ENCODE peak calls at places on chromosomes 4 and X, in four cellular contexts. D, F, C and J are unnamed samples.

GRCh38 chr4:52657630-52658501 is 1.2 kb downstream of the USP46 start:
- DNase-seq in C (peak), D (peak), F (no peak), J (no peak)

GRCh38 chrX:18449271-18449670 is 23.9 kb downstream of the CDKL5 start:
- DNase-seq in C (no peak), D (no peak), F (no peak), J (no peak)

GRCh38 chr4:88441696-88442095 is 15.2 kb upstream of the HERC5 start:
- DNase-seq in F (no peak), C (no peak), D (no peak), J (no peak)

GRCh38 chrX:114058988-114059418 is 524.9 kb upstream of the HTR2C start:
- DNase-seq in F (peak), C (no peak), D (no peak), J (no peak)

GRCh38 chr4:40747436-40747835 is 2.3 kb upstream of the NSUN7 start:
- DNase-seq in D (no peak), C (no peak), F (no peak), J (no peak)

GRCh38 chr4:77434299-77435092 is 171.1 kb upstream of the CXCL13 start:
- DNase-seq in F (no peak), D (peak), C (no peak), J (no peak)

GRCh38 chr4:6893449-6894085 is 16.1 kb upstream of the TBC1D14 start:
- DNase-seq in C (peak), F (peak), D (no peak), J (no peak)

GRCh38 chrX:53223955-53224859 is 800 bp downstream of the KDM5C start:
- DNase-seq in F (peak), C (no peak), D (no peak), J (no peak)

GRCh38 chr4:64384237-64385176 is 24.7 kb downstream of the TECRL start:
- DNase-seq in D (no peak), C (no peak), F (no peak), J (no peak)

GRCh38 chr4:13887010-13887409 is 259.5 kb upstream of the BOD1L1 start:
- DNase-seq in D (no peak), F (no peak), C (no peak), J (no peak)

GRCh38 chrX:124725467-124725866 is 379.1 kb downstream of the SH2D1A start:
- DNase-seq in D (no peak), C (no peak), F (no peak), J (no peak)

GRCh38 chrX:48896611-48897011 is 957 bp downstream of the TIMM17B start:
- DNase-seq in D (no peak), F (no peak), C (no peak), J (no peak)

GRCh38 chrX:151984328-151984727 is 9.9 kb upstream of the GABRE start:
- DNase-seq in F (no peak), D (no peak), C (no peak), J (no peak)

GRCh38 chrX:134457708-134458107 is 2.3 kb upstream of the HPRT1 start:
- DNase-seq in F (no peak), D (no peak), C (no peak), J (no peak)

GRCh38 chr4:24419147-24420034 is 165.0 kb downstream of the DHX15 start:
- DNase-seq in C (peak), D (peak), F (peak), J (no peak)

GRCh38 chrX:107154787-107155620 is 36.4 kb upstream of the RBM41 start:
- DNase-seq in C (no peak), F (no peak), D (no peak), J (no peak)

GRCh38 chrX:136920001-136920400 is 39.5 kb upstream of the RBMX start:
- DNase-seq in F (no peak), D (no peak), C (no peak), J (no peak)

GRCh38 chr4:153611679-153612078 is 72.4 kb upstream of the TLR2 start:
- DNase-seq in F (no peak), C (no peak), D (no peak), J (no peak)

GRCh38 chrX:48531359-48531954 is 8.1 kb upstream of the TBC1D25 start:
- DNase-seq in F (no peak), D (no peak), C (no peak), J (no peak)

GRCh38 chr4:164482788-164483187 is 271.1 kb upstream of the SMIM31 start:
- DNase-seq in D (no peak), C (no peak), F (no peak), J (no peak)

GRCh38 chr4:149113804-149114430 is 671.7 kb upstream of the NR3C2 start:
- DNase-seq in C (no peak), F (no peak), D (no peak), J (no peak)

GRCh38 chr4:4860803-4861591 is 1.5 kb downstream of the MSX1 start:
- DNase-seq in F (no peak), C (no peak), D (no peak), J (no peak)

GRCh38 chr4:73661646-73662119 is 41.4 kb upstream of the RASSF6 start:
- DNase-seq in D (no peak), F (no peak), C (no peak), J (no peak)

GRCh38 chr4:26178874-26179273 is 141.9 kb upstream of the RBPJ start:
- DNase-seq in D (peak), F (peak), C (no peak), J (no peak)

GRCh38 chr4:151912626-151913025 is 151.8 kb upstream of the GATB start:
- DNase-seq in C (no peak), D (no peak), F (no peak), J (peak)

GRCh38 chrX:10884246-10884645 is 226.9 kb upstream of the HCCS start:
- DNase-seq in C (no peak), D (no peak), F (no peak), J (no peak)

GRCh38 chrX:9342581-9343051 is 122.2 kb upstream of the TBL1X start:
- DNase-seq in C (peak), D (peak), F (peak), J (peak)
- TF ChIP-seq EP300 in C (no peak), D (no peak), F (no peak), J (no peak)

DNA sequence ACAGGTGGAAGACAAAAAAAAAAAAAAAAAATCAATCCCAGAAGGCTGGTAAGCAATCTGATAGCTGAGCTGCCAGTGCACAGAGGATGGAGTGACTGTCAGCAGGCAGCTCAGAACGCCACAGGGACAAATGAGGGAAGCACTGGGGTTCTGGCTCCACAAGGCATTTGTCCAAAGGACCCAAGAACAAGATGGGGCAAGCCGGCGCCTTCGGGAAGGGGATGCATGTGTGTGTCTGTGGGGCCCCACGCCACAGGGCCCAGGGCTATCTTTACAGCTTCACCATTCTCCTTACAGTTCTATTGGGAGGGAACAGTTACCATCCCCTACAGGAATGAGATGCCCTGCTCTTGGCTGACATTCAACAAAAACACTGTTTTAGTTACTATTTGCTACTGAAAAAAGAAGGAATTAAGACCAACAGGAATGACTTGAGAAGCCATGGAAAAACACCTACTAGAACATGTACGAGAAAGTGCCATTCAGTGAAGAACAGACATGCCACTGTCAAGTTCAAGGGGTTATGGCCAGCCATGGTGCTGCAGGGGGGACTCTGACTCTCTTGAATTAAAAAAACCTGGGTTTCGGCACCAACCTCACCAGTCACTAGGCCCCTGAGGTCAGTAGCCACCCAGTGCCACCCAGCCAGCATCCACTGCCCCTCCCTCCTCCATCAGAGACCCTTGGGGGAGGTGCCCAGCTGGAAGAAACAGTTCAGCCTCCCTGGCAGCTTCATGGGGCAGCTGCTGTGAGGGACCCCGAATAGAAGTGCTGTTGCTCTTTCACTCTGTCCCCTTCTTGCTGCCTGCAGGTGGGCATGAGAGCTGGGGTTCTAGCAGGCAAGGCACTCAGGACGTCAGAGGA is 18.5 kb downstream of the WDR1 start:
- DNase-seq in D (no peak), F (no peak), C (no peak), J (no peak)
- H3K27ac ChIP-seq in D (no peak), F (peak), C (no peak), J (peak)

GRCh38 chr4:38323141-38323634 is 340.8 kb upstream of the KLF3 start:
- DNase-seq in C (no peak), D (no peak), F (no peak), J (no peak)
- TF ChIP-seq CTCF in C (no peak), D (no peak), F (no peak), J (no peak)

DNA sequence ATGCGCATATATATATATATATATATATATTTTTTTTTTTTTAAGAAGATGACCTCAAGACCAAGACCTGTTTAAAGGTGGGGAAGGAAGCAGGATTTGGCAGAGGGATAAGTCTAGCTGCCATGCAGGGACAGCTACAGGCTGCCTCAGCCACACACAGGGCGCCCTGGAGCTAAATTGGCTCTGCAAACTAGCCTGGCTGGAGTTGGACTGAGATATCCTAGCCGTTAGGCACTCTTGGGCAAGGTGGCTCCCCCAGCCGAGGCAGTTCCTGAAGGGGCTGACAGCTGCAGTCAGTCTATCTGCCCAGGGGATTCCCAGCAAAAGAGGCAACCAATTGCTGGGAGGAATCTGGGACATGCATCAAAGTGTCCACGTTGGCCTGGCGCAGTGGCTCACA is 21.9 kb downstream of the TRIML1 start:
- DNase-seq in D (no peak), F (no peak), C (no peak), J (no peak)
- TF ChIP-seq EP300 in D (no peak), F (no peak), C (no peak), J (no peak)

GRCh38 chrX:85112270-85112669 is 108.6 kb downstream of the APOOL start:
- DNase-seq in F (peak), D (no peak), C (no peak), J (no peak)

GRCh38 chrX:85115252-85115651 is 111.6 kb downstream of the APOOL start:
- DNase-seq in D (no peak), F (no peak), C (no peak), J (no peak)

GRCh38 chrX:85114776-85115175 is 111.1 kb downstream of the APOOL start:
- DNase-seq in C (no peak), F (no peak), D (no peak), J (no peak)

GRCh38 chrX:85114171-85114570 is 110.5 kb downstream of the APOOL start:
- DNase-seq in D (no peak), F (no peak), C (no peak), J (no peak)

GRCh38 chrX:85113746-85114145 is 110.1 kb downstream of the APOOL start:
- DNase-seq in F (no peak), C (no peak), D (no peak), J (no peak)
- H3K27ac ChIP-seq in F (no peak), C (no peak), D (no peak), J (no peak)

DNA sequence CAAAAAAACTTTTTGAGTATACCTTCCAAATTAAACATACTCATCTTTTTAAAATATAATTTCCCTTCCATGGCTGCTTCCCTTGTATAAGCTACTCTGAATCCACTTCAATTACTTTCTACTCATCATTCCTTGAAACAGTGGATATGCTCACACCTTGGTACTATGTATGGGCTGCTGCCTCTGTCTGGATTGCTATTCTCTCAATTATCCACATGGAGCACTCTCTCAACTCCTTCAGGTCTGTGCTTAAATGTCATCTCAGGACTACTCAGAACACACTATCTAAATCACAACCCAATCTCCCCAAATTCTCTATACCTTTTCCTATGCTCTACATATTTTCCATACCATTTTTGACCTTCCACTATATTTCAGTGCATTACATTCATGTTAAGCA is 898.9 kb upstream of the EPHA5 start:
- DNase-seq in D (no peak), F (no peak), C (no peak), J (no peak)
- TF ChIP-seq CTCF in D (no peak), F (no peak), C (no peak), J (no peak)

DNA sequence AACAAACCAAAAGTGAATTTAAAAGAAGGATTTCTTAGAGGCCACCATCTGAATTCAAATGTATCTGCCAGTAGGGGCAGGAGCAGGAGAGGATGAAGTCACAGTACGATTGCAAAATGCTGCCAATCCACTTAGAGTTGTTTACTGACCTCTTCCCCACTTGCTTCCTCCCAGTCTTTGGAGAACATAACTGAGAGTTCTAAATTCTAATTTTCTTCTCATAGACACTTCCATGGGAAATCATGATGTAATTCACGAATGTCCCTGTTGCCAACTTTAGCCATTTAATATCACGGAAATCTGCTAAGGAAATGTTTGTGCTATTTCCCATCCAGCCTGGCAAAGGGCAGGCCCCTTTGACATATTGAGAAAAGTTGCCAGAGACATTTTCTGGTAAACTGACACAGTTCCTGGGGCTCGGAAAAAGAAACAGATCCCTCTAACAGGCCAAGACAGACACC is 33.6 kb upstream of the NOCT start:
- DNase-seq in C (no peak), F (peak), D (no peak), J (no peak)
- TF ChIP-seq EP300 in C (no peak), F (no peak), D (peak), J (peak)

GRCh38 chr4:108036252-108036651 is 46.6 kb downstream of the HADH start:
- DNase-seq in C (no peak), D (no peak), F (peak), J (no peak)

GRCh38 chr4:108035691-108036090 is 46.0 kb downstream of the HADH start:
- DNase-seq in C (no peak), F (peak), D (no peak), J (no peak)

GRCh38 chr4:108034560-108034959 is 44.9 kb downstream of the HADH start:
- DNase-seq in C (no peak), F (no peak), D (no peak), J (no peak)

GRCh38 chr4:108031427-108032083 is 41.9 kb downstream of the HADH start:
- DNase-seq in D (no peak), C (no peak), F (no peak), J (no peak)

GRCh38 chr4:108033348-108033747 is 43.7 kb downstream of the HADH start:
- DNase-seq in D (no peak), C (no peak), F (no peak), J (no peak)
- H3K27ac ChIP-seq in D (no peak), C (no peak), F (no peak), J (no peak)

GRCh38 chr4:38570647-38571326 is 93.2 kb upstream of the KLF3 start:
- DNase-seq in C (no peak), D (no peak), F (peak), J (no peak)

GRCh38 chr4:38572798-38573197 is 91.2 kb upstream of the KLF3 start:
- DNase-seq in C (no peak), F (no peak), D (no peak), J (no peak)

GRCh38 chr4:38577482-38577881 is 86.5 kb upstream of the KLF3 start:
- DNase-seq in F (no peak), C (no peak), D (no peak), J (no peak)

GRCh38 chr4:38576767-38577166 is 87.2 kb upstream of the KLF3 start:
- DNase-seq in F (no peak), D (no peak), C (no peak), J (no peak)

DNA sequence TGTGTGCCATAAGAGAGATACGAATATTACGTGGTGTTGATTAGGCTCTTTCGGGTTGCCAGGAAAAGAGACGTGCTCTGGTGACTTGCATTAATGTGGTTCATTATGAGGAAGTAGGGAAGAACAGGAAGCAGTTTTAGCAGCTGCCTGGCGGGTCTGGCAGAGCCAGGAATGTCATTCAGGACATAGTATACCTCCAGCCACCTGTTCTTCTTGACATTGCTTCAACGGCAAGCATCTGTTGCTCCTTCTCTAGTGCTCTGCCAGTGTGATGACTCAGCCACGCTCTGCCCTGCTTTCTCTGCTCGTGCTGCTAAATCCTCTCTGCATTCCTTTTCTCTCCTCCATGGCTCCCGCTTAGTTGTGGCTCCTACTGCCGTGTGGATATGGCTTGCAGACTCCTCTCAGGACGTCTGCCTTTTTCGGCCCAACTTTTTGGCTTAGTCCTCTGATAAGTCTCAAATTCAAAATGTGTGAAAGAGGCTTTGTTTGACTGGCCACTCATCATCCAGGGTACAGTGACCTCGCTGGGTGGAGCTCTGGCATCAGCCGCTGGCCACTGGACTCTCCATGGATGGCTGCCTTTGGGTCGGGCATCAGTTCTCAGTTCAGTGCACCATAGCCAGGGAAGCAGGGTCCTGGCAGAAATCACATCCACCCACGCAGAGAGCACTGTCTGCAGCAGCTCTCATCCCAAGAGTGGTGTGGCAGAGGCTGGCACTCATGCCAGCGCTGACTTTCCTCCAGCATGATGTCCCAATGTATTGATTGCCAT is 89.3 kb upstream of the KLF3 start:
- DNase-seq in F (peak), D (no peak), C (no peak), J (no peak)
- TF ChIP-seq CTCF in F (no peak), D (no peak), C (no peak), J (no peak)